ENCODE peak calls at places on chromosome 9, in five cellular contexts. One of them, this sample, is unnamed.

GRCh38 chr9:89657765-89658164 is 53.0 kb downstream of the GADD45G start:
- DNase-seq in SK-N-SH: no peak
- DNase-seq in endothelial cell of umbilical vein: no peak
- DNase-seq in HCT116: no peak
- DNase-seq in K562: no peak
- DNase-seq in this sample: no peak

GRCh38 chr9:127013597-127013996 is 99.0 kb downstream of the RALGPS1 start:
- DNase-seq in endothelial cell of umbilical vein: no peak
- DNase-seq in K562: no peak
- DNase-seq in HCT116: no peak
- DNase-seq in SK-N-SH: no peak
- DNase-seq in this sample: no peak

GRCh38 chr9:74035786-74036185 is 461.3 kb upstream of the RORB start:
- DNase-seq in K562: no peak
- DNase-seq in SK-N-SH: no peak
- DNase-seq in HCT116: no peak
- DNase-seq in endothelial cell of umbilical vein: no peak
- DNase-seq in this sample: no peak

GRCh38 chr9:117178596-117179111 is 236.2 kb downstream of the ASTN2 start:
- DNase-seq in K562: no peak
- DNase-seq in endothelial cell of umbilical vein: no peak
- DNase-seq in SK-N-SH: peak; percentile 70
- DNase-seq in HCT116: no peak
- DNase-seq in this sample: no peak

GRCh38 chr9:116842658-116843057 is 155.6 kb downstream of the TRIM32 start:
- DNase-seq in HCT116: no peak
- DNase-seq in SK-N-SH: no peak
- DNase-seq in endothelial cell of umbilical vein: no peak
- DNase-seq in K562: no peak
- DNase-seq in this sample: no peak

GRCh38 chr9:127917603-127918002 is 762 bp upstream of the ST6GALNAC4 start:
- DNase-seq in SK-N-SH: no peak
- DNase-seq in K562: no peak
- DNase-seq in HCT116: no peak
- DNase-seq in endothelial cell of umbilical vein: no peak
- DNase-seq in this sample: no peak

GRCh38 chr9:15253197-15253596 is 53.8 kb downstream of the TTC39B start:
- DNase-seq in K562: no peak
- DNase-seq in endothelial cell of umbilical vein: peak; percentile 24
- DNase-seq in HCT116: no peak
- DNase-seq in SK-N-SH: no peak
- DNase-seq in this sample: no peak

GRCh38 chr9:126125177-126125576 is 201.5 kb upstream of the MVB12B start:
- DNase-seq in HCT116: no peak
- DNase-seq in endothelial cell of umbilical vein: no peak
- DNase-seq in SK-N-SH: no peak
- DNase-seq in K562: no peak
- DNase-seq in this sample: no peak

GRCh38 chr9:84793251-84793650 is 123.7 kb downstream of the NTRK2 start:
- DNase-seq in HCT116: no peak
- DNase-seq in endothelial cell of umbilical vein: no peak
- DNase-seq in K562: no peak
- DNase-seq in SK-N-SH: no peak
- DNase-seq in this sample: no peak

GRCh38 chr9:35763181-35763580 is 9.1 kb upstream of the MSMP start:
- DNase-seq in endothelial cell of umbilical vein: no peak
- DNase-seq in SK-N-SH: no peak
- DNase-seq in K562: no peak
- DNase-seq in HCT116: no peak
- DNase-seq in this sample: no peak

GRCh38 chr9:114681594-114682332 is at the start of gene TEX48:
- DNase-seq in HCT116: peak; percentile 78
- DNase-seq in SK-N-SH: peak; percentile 64
- DNase-seq in endothelial cell of umbilical vein: peak; percentile 52
- DNase-seq in K562: peak; percentile 74
- DNase-seq in this sample: peak; percentile 71

GRCh38 chr9:21686738-21687137 is 115.7 kb upstream of the MTAP start:
- DNase-seq in K562: no peak
- DNase-seq in SK-N-SH: no peak
- DNase-seq in endothelial cell of umbilical vein: no peak
- DNase-seq in HCT116: no peak
- DNase-seq in this sample: no peak

GRCh38 chr9:103014242-103014641 is 19.1 kb downstream of the CYLC2 start:
- DNase-seq in SK-N-SH: no peak
- DNase-seq in endothelial cell of umbilical vein: no peak
- DNase-seq in HCT116: no peak
- DNase-seq in K562: no peak
- DNase-seq in this sample: no peak

GRCh38 chr9:124855944-124856773 is 2.9 kb downstream of the WDR38 start:
- DNase-seq in HCT116: peak; percentile 40
- DNase-seq in endothelial cell of umbilical vein: no peak
- DNase-seq in K562: peak; percentile 51
- DNase-seq in SK-N-SH: peak; percentile 73
- DNase-seq in this sample: no peak

DNA sequence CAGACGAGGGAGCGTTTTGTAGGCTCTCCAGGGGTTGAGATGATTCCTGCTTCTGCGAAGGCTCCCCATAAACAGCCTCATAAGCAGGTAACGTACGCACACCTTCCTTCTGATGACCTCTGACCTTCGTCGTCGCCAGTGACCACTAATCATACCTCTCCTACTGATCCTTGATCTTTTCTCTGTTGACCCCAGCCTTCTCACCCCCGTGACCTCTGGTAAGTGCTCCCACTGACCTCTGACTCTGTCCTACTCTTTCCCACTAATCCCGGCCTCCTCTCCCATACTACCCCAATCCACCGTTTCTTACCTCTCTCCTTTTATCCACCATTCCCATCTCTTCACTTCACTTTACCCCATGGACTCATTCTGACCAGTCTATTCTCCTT is 356 bp downstream of the DNAI1 start:
- DNase-seq in K562: no peak
- DNase-seq in SK-N-SH: no peak
- DNase-seq in endothelial cell of umbilical vein: no peak
- DNase-seq in HCT116: no peak
- DNase-seq in this sample: peak; percentile 67
- H3K4me3 ChIP-seq in K562: peak overlapping the region; percentile 58
- H3K4me3 ChIP-seq in SK-N-SH: peak overlapping the region; percentile 40
- H3K4me3 ChIP-seq in endothelial cell of umbilical vein: no peak overlapping the region
- H3K4me3 ChIP-seq in HCT116: peak overlapping the region; percentile 79
- H3K4me3 ChIP-seq in this sample: peak overlapping the region; percentile 59

GRCh38 chr9:107929439-107929838 is 439.9 kb upstream of the KLF4 start:
- DNase-seq in HCT116: no peak
- DNase-seq in K562: no peak
- DNase-seq in SK-N-SH: no peak
- DNase-seq in endothelial cell of umbilical vein: no peak
- DNase-seq in this sample: peak; percentile 85
- TF ChIP-seq POLR2AphosphoS5 in HCT116: no peak
- TF ChIP-seq POLR2AphosphoS5 in K562: no peak
- TF ChIP-seq POLR2AphosphoS5 in SK-N-SH: no peak
- TF ChIP-seq POLR2AphosphoS5 in endothelial cell of umbilical vein: no peak
- TF ChIP-seq POLR2AphosphoS5 in this sample: no peak

DNA sequence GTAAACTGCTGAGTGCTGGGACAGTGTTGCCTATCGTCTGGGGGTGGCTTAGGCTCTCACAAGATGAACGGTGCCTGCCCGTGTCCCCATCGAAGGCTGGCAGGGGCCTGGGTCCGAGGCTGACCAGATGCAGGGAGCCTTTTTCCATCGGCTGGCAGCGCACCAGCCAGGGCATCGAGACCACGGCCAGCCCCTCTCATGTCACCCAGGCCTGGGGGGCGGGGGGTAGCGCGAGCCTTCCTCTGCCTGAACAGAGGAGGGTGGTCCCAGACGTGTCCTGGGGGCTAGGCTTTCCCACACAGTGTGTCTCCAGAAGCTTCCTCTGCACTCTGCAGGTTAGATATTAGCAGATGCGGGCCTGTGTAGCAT is 17.3 kb downstream of the FGD3 start:
- DNase-seq in HCT116: no peak
- DNase-seq in K562: no peak
- DNase-seq in SK-N-SH: no peak
- DNase-seq in endothelial cell of umbilical vein: no peak
- DNase-seq in this sample: no peak
- H3K4me3 ChIP-seq in HCT116: no peak overlapping the region
- H3K4me3 ChIP-seq in K562: no peak overlapping the region
- H3K4me3 ChIP-seq in SK-N-SH: no peak overlapping the region
- H3K4me3 ChIP-seq in endothelial cell of umbilical vein: no peak overlapping the region
- H3K4me3 ChIP-seq in this sample: peak overlapping the region; percentile 1

DNA sequence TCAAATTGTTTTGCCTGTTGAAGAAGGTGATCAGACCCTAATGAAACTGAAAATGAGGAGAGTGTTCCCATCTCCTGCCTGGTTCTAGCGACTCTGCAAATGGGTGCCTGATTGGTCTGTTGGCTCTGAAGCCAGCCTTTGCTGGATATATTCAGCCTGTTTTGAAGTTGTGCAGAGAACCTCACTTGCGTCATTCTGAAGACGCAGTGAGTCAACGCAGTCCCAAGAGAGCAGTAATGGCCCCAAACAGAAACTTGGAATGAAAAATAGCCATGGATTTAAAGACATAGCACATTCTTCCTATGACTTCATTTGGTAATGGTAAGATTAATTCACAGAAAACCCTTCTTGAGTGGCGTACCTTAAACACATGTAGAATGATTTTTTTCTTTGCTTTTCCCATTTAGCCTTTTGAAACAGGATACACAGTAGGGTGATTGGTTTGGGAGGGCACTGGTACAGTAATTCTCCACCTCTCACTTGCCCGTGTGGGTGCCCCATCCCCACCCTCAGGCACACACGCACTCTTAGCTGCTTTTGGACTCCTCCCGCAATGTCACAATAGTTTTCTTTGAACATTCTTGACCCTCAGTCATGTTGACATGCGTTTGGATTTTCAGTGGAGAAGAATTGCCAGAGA is 54.1 kb upstream of the ABL1 start:
- DNase-seq in SK-N-SH: no peak
- DNase-seq in endothelial cell of umbilical vein: no peak
- DNase-seq in HCT116: no peak
- DNase-seq in K562: peak; percentile 42
- DNase-seq in this sample: peak; percentile 95
- TF ChIP-seq POLR2AphosphoS5 in SK-N-SH: peak; percentile 33
- TF ChIP-seq POLR2AphosphoS5 in endothelial cell of umbilical vein: no peak
- TF ChIP-seq POLR2AphosphoS5 in HCT116: no peak
- TF ChIP-seq POLR2AphosphoS5 in K562: no peak
- TF ChIP-seq POLR2AphosphoS5 in this sample: peak; percentile 97